ENCODE peak calls at places on chromosomes 4 and X, in four cellular contexts. Z, F, V and T are unnamed samples.

GRCh38 chrX:11908371-11908770 is 150.3 kb downstream of the MSL3 start:
- DNase-seq in F (peak; percentile 51), V (no peak), Z (no peak), T (peak; percentile 13)

GRCh38 chr4:23902203-23902602 is 12.4 kb upstream of the PPARGC1A start:
- DNase-seq in Z (no peak), V (no peak), F (no peak), T (no peak)

GRCh38 chr4:2059726-2060577 is 825 bp downstream of the NAT8L start:
- DNase-seq in Z (no peak), F (no peak), V (peak; percentile 11), T (no peak)

GRCh38 chr4:68271851-68272756 is 26.6 kb upstream of the TMPRSS11B start:
- DNase-seq in V (no peak), Z (no peak), F (peak; percentile 83), T (peak; percentile 27)

GRCh38 chr4:106628616-106629606 is 260.3 kb upstream of the GIMD1 start:
- DNase-seq in V (no peak), Z (no peak), F (peak; percentile 13), T (no peak)

GRCh38 chrX:13092455-13092941 is 48.1 kb upstream of the FAM9C start:
- DNase-seq in F (no peak), Z (peak; percentile 53), V (no peak), T (peak; percentile 82)

GRCh38 chr4:109930872-109931271 is 18.2 kb downstream of the EGF start:
- DNase-seq in F (no peak), V (no peak), Z (no peak), T (no peak)

GRCh38 chr4:161604516-161605300 is 559.1 kb downstream of the FSTL5 start:
- DNase-seq in Z (no peak), F (peak; percentile 4), V (no peak), T (no peak)

GRCh38 chrX:46572295-46572936 is 1.1 kb upstream of the CHST7 start:
- DNase-seq in Z (no peak), F (no peak), V (no peak), T (peak; percentile 50)

GRCh38 chr4:184907216-184907615 is 81.4 kb upstream of the ACSL1 start:
- DNase-seq in F (peak; percentile 13), Z (no peak), V (no peak), T (no peak)

GRCh38 chrX:154541896-154542722 is 4.5 kb downstream of the G6PD start:
- DNase-seq in Z (peak; percentile 85), F (peak; percentile 91), V (peak; percentile 73), T (no peak)

GRCh38 chrX:154534526-154535322 is 11.9 kb downstream of the G6PD start:
- DNase-seq in Z (peak; percentile 95), F (peak; percentile 89), V (peak; percentile 80), T (peak; percentile 85)

GRCh38 chr4:2253160-2254084 is 8.5 kb downstream of the MXD4 start:
- DNase-seq in F (no peak), V (peak; percentile 14), Z (peak; percentile 49), T (peak; percentile 3)

DNA sequence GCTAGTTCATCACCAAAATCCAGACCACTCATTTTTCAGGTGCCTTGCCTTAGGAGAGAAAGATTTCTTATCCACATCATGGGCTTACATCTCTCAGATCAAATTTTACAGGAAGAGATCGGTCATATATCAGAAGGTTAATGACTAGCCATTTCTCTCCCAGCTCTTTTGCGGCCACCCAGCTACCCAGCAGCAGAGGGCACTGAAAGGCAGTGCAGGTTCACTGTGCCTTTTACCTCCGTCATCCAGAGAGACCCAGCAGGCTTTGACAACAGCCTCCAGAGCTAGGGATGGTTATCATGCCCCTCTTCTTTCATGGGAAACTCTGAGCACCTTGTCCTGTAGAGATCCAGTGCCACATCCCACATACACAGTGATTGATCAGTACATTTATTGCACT is 384.8 kb downstream of the AFF2 start:
- DNase-seq in Z (no peak), V (no peak), F (no peak), T (no peak)
- TF ChIP-seq CTCF in Z (no peak), V (no peak), F (peak; percentile 1), T (peak; percentile 17)

GRCh38 chr4:55512922-55513571 is 33.7 kb downstream of the CLOCK start:
- DNase-seq in V (no peak), F (no peak), Z (no peak), T (no peak)
- TF ChIP-seq CTCF in V (no peak), F (no peak), Z (no peak), T (no peak)

DNA sequence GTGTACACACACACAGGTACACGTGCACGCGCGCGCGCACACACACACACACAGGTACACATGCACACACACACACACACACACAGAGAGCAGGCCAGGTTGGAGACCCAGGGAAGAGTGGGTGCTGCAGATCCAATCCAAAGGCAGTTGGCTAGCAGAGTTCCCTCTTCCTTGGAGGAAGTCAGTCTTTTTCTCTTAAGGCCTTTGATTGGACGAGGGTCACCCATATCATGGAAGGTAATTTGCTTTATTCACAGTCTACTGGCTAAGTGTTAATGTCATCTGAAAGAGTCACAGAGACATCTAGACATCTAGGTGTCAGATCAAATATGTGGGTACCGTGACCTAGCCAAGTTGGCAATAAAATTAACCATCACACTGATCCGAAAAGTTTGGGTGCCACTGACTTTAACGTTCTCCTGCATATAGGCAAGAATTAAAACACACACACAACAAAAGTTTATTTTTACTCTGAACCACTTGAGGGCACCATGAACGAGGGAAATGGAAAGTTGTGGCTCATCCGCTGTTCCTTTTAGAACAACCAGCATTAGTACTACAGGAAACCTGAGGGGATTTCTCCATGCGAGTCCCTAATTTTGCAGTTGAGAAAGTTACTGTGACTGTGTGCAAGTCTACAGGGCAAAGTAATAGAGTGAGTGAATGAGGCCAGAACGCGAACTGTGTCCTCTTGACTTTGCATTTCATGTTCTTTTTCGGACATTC is 66.0 kb upstream of the STOX2 start:
- DNase-seq in Z (no peak), V (no peak), F (peak; percentile 34), T (no peak)
- TF ChIP-seq CTCF in Z (no peak), V (peak; percentile 40), F (peak; percentile 25), T (no peak)

GRCh38 chr4:6328526-6328925 is 58.9 kb downstream of the WFS1 start:
- DNase-seq in Z (peak; percentile 19), F (no peak), V (no peak), T (no peak)

GRCh38 chr4:6326312-6327060 is 56.8 kb downstream of the WFS1 start:
- DNase-seq in Z (peak; percentile 55), F (no peak), V (no peak), T (no peak)

GRCh38 chr4:6325791-6326290 is 56.2 kb downstream of the WFS1 start:
- DNase-seq in Z (peak; percentile 36), V (no peak), F (no peak), T (no peak)

GRCh38 chr4:6324999-6325790 is 55.5 kb downstream of the WFS1 start:
- DNase-seq in F (peak; percentile 16), V (peak; percentile 34), Z (peak; percentile 58), T (no peak)

GRCh38 chr4:6327220-6327917 is 57.7 kb downstream of the WFS1 start:
- DNase-seq in F (peak; percentile 78), V (peak; percentile 80), Z (peak; percentile 85), T (peak; percentile 71)
- TF ChIP-seq CTCF in F (peak; percentile 88), V (peak; percentile 97), Z (peak; percentile 93), T (peak; percentile 86)

GRCh38 chr4:25347971-25348370 is 29.1 kb upstream of the ANAPC4 start:
- DNase-seq in F (no peak), V (no peak), Z (no peak), T (no peak)

GRCh38 chr4:25345880-25346279 is 31.2 kb upstream of the ANAPC4 start:
- DNase-seq in V (no peak), Z (no peak), F (peak; percentile 41), T (no peak)

GRCh38 chr4:25347473-25347872 is 29.6 kb upstream of the ANAPC4 start:
- DNase-seq in F (no peak), V (no peak), Z (no peak), T (no peak)

GRCh38 chr4:25343671-25344070 is 31.1 kb downstream of the ZCCHC4 start:
- DNase-seq in Z (no peak), V (no peak), F (peak; percentile 25), T (no peak)

GRCh38 chr4:25346913-25347312 is 30.1 kb upstream of the ANAPC4 start:
- DNase-seq in Z (no peak), V (no peak), F (no peak), T (no peak)
- TF ChIP-seq CTCF in Z (no peak), V (no peak), F (no peak), T (no peak)

DNA sequence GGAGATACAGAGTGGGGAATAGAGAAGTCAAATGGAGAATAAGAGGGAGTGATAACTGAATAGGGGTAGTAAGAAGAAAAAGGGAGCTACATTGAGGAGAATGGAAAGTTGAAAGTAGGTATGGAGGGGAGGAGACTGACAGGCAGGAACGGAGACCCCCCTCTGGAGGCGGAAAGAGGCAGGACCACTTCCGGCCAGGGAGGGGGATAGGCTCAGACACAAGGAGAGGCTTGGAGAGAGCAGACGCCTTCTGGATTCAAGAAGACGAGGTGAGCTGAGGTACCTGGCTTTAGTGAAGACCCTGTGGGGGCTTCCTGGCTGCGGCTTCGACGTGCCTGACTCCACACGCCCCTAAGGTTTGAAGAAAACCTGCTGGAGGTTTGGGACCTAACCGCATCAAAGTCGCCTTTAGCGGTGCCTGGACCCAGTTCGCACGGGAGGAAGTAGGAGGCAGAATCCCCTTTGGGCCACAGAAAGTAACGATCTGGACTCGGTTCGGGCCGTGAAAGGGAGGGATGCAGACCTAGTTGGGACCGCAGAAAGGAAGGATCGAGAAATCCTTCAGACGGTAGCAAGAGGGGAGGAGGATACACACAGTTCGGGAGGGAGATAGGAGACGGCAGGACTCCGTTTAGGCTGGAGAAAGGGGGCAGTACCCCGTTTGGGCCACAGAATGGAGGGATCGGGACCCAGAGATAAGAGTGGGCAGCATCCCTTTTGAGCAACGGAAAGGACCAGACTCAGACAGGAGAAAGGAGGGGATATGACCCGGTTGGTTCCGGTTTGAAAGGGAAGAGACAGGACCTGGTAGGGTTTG is at the start of gene TRO:
- DNase-seq in Z (no peak), F (peak; percentile 35), V (no peak), T (no peak)
- TF ChIP-seq CTCF in Z (no peak), F (peak; percentile 45), V (no peak), T (no peak)

GRCh38 chr4:85824166-85824945 is 349.4 kb downstream of the ARHGAP24 start:
- DNase-seq in F (no peak), V (no peak), Z (no peak), T (no peak)

GRCh38 chr4:85829276-85830051 is 354.5 kb downstream of the ARHGAP24 start:
- DNase-seq in V (no peak), Z (no peak), F (peak; percentile 63), T (no peak)

GRCh38 chr4:85823295-85823694 is 348.3 kb downstream of the ARHGAP24 start:
- DNase-seq in V (no peak), Z (no peak), F (peak; percentile 52), T (no peak)

GRCh38 chr4:85828295-85828910 is 353.5 kb downstream of the ARHGAP24 start:
- DNase-seq in F (peak; percentile 68), V (no peak), Z (no peak), T (no peak)

DNA sequence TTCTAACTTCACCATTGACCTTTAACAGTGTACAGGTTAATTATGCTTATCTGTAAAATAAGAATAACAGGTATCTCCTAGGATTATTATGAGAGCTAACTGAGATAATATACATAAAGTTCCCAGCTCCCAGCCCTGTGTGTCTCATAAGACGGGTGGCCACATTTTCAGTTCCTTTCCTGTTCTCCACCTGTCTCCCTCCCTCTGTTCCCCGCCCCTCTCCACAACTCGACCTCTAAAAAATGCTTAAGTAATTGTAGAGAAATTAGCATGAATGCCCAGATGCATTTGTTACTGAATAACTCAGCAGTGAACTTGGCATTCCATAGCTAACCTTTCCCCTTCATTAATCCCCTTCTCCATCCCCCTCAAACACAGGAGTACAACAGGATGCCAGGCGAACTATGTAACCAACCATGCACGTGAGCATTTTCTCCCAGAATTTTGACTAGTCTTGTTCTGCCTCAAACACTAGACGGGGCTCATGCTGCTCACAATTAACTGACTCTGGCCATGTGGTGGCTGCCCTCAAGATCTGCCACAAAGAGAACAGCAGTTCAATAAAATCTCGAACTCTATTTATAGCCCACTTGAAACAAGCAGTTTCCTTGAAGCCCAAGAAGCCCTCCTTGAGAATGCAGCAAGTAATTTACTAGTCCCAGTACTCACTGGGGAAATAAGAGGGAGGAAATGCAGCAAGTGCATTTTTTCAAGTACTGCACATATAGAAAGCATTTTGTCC is 351.2 kb downstream of the ARHGAP24 start:
- DNase-seq in V (no peak), Z (no peak), F (peak; percentile 71), T (no peak)
- TF ChIP-seq CTCF in V (peak; percentile 28), Z (no peak), F (peak; percentile 42), T (peak; percentile 23)